ENCODE peak calls at places on chromosomes 6 and 20, in four cellular contexts. F, X, P and H are unnamed samples.

GRCh38 chr20:38191654-38192053 is 26.6 kb upstream of the TGM2 start:
- DNase-seq in F (no peak), X (no peak), P (no peak), H (no peak)

GRCh38 chr6:35052694-35053565 is 88.2 kb downstream of the TCP11 start:
- DNase-seq in F (peak), X (no peak), P (no peak), H (no peak)

GRCh38 chr6:28953039-28953872 is 29.5 kb upstream of the TRIM27 start:
- DNase-seq in F (peak), X (peak), P (peak), H (no peak)

GRCh38 chr6:68169922-68170321 is 465.2 kb upstream of the ADGRB3 start:
- DNase-seq in F (no peak), X (no peak), P (no peak), H (no peak)

GRCh38 chr6:107267634-107268033 is 152.3 kb upstream of the BEND3 start:
- DNase-seq in F (no peak), X (no peak), P (no peak), H (no peak)

GRCh38 chr6:109944448-109944847 is 33.7 kb upstream of the GPR6 start:
- DNase-seq in F (no peak), X (no peak), P (no peak), H (no peak)

GRCh38 chr6:154501287-154501868 is 9.1 kb downstream of the CNKSR3 start:
- DNase-seq in F (no peak), X (no peak), P (no peak), H (no peak)

GRCh38 chr20:45782890-45783289 is 8.8 kb downstream of the WFDC3 start:
- DNase-seq in F (no peak), X (no peak), P (no peak), H (no peak)

GRCh38 chr6:23390221-23390620 is 735.8 kb upstream of the NRSN1 start:
- DNase-seq in F (no peak), X (no peak), P (no peak), H (no peak)

GRCh38 chr6:30963641-30964040 is 19.9 kb upstream of the MUC21 start:
- DNase-seq in F (no peak), X (no peak), P (no peak), H (no peak)

GRCh38 chr6:15555101-15556038 is 107.5 kb downstream of the DTNBP1 start:
- DNase-seq in F (no peak), X (no peak), P (no peak), H (no peak)

GRCh38 chr20:31824554-31825313 is 5.6 kb downstream of the MYLK2 start:
- DNase-seq in F (no peak), X (no peak), P (no peak), H (no peak)

GRCh38 chr20:62874745-62875344 is 13.2 kb upstream of the TCFL5 start:
- DNase-seq in F (no peak), X (peak), P (no peak), H (no peak)

GRCh38 chr6:11710221-11710836 is 68.3 kb downstream of the ADTRP start:
- DNase-seq in F (no peak), X (no peak), P (no peak), H (no peak)

GRCh38 chr20:3360752-3361151 is 46.7 kb downstream of the DNAAF9 start:
- DNase-seq in F (no peak), X (no peak), P (no peak), H (no peak)

GRCh38 chr20:50655325-50655880 is 35.9 kb downstream of the RIPOR3 start:
- DNase-seq in F (peak), X (peak), P (peak), H (no peak)

GRCh38 chr6:163416640-163417253 is 2.2 kb downstream of the QKI start:
- DNase-seq in F (peak), X (peak), P (peak), H (no peak)

GRCh38 chr6:157228421-157229218 is 94.7 kb downstream of the TMEM242 start:
- DNase-seq in F (no peak), X (no peak), P (no peak), H (no peak)

GRCh38 chr20:11555510-11555909 is 362.2 kb upstream of the BTBD3 start:
- DNase-seq in F (no peak), X (no peak), P (no peak), H (no peak)

GRCh38 chr6:70954750-70955149 is 2.1 kb downstream of the B3GAT2 start:
- DNase-seq in F (no peak), X (no peak), P (no peak), H (no peak)

GRCh38 chr6:119390276-119390793 is 40.8 kb upstream of the MAN1A1 start:
- DNase-seq in F (peak), X (no peak), P (no peak), H (no peak)

GRCh38 chr20:60453388-60453787 is 495.2 kb downstream of the CDH26 start:
- DNase-seq in F (no peak), X (no peak), P (no peak), H (no peak)

GRCh38 chr20:60455272-60455671 is 497.0 kb downstream of the CDH26 start:
- DNase-seq in F (no peak), X (no peak), P (no peak), H (no peak)

GRCh38 chr20:60454491-60454890 is 496.3 kb downstream of the CDH26 start:
- DNase-seq in F (no peak), X (no peak), P (no peak), H (no peak)

GRCh38 chr20:60459212-60459611 is 501.0 kb downstream of the CDH26 start:
- DNase-seq in F (no peak), X (no peak), P (no peak), H (no peak)

DNA sequence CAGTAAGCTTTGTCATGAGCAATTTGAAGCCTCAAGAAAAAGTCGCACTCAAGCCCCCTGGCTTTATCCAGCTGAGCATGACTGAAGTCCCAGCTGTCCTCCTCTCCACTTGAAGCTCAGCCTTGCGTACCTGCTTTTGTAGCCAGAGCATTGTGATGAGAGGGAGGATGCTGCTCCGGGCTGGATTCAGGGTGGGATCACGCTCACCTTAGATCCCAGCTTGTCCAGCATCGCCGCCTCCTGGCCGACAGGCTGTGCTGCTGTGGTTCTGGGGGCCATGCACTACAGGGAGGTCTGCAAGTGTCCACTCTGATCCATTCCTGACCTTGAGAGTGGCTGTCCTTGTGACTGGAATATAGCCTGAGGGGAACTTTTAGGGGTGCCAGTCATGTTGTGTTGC is 495.6 kb downstream of the CDH26 start:
- DNase-seq in F (no peak), X (no peak), P (no peak), H (no peak)
- TF ChIP-seq CTCF in F (peak), X (no peak), P (no peak), H (no peak)

DNA sequence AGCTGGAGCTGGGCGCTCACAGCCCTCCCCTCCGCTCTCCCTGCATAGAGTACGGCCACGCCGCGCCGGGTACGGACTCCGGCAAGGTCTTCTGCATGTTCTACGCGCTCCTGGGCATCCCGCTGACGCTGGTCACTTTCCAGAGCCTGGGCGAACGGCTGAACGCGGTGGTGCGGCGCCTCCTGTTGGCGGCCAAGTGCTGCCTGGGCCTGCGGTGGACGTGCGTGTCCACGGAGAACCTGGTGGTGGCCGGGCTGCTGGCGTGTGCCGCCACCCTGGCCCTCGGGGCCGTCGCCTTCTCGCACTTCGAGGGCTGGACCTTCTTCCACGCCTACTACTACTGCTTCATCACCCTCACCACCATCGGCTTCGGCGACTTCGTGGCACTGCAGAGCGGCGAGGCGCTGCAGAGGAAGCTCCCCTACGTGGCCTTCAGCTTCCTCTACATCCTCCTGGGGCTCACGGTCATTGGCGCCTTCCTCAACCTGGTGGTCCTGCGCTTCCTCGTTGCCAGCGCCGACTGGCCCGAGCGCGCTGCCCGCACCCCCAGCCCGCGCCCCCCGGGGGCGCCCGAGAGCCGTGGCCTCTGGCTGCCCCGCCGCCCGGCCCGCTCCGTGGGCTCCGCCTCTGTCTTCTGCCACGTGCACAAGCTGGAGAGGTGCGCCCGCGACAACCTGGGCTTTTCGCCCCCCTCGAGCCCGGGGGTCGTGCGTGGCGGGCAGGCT is 4.6 kb downstream of the KCNK15 start:
- DNase-seq in F (no peak), X (no peak), P (no peak), H (no peak)
- TF ChIP-seq CTCF in F (peak), X (peak), P (no peak), H (peak)

GRCh38 chr20:25623736-25624499 is at the start of gene NANP:
- DNase-seq in F (peak), X (peak), P (peak), H (peak)

GRCh38 chr20:25624500-25624939 is 706 bp upstream of the NANP start:
- DNase-seq in F (no peak), X (no peak), P (no peak), H (no peak)

GRCh38 chr20:25623225-25623735 is 534 bp downstream of the NANP start:
- DNase-seq in F (peak), X (peak), P (peak), H (no peak)

GRCh38 chr20:25629816-25630499 is 6.1 kb upstream of the NANP start:
- DNase-seq in F (no peak), X (peak), P (no peak), H (no peak)

GRCh38 chr20:25626779-25627178 is 3.0 kb upstream of the NANP start:
- DNase-seq in F (no peak), X (no peak), P (no peak), H (no peak)
- TF ChIP-seq CTCF in F (no peak), X (no peak), P (no peak), H (no peak)

GRCh38 chr20:1300083-1300840 is 28.7 kb downstream of the SDCBP2 start:
- DNase-seq in F (no peak), X (no peak), P (no peak), H (no peak)

GRCh38 chr20:1299522-1299921 is 29.4 kb downstream of the SDCBP2 start:
- DNase-seq in F (no peak), X (no peak), P (no peak), H (no peak)

GRCh38 chr20:1302578-1303541 is 26.1 kb downstream of the SDCBP2 start:
- DNase-seq in F (no peak), X (no peak), P (no peak), H (no peak)

GRCh38 chr20:1298888-1299511 is 29.9 kb downstream of the SDCBP2 start:
- DNase-seq in F (no peak), X (no peak), P (no peak), H (no peak)

GRCh38 chr20:1301031-1301529 is 27.9 kb downstream of the SDCBP2 start:
- DNase-seq in F (peak), X (peak), P (no peak), H (no peak)
- TF ChIP-seq CTCF in F (no peak), X (no peak), P (no peak), H (no peak)

GRCh38 chr6:108746411-108746810 is 101.8 kb upstream of the ARMC2 start:
- DNase-seq in F (no peak), X (no peak), P (no peak), H (no peak)
- TF ChIP-seq CTCF in F (no peak), X (no peak), P (no peak), H (no peak)

GRCh38 chr6:73941892-73942291 is 245.9 kb downstream of the CD109 start:
- DNase-seq in F (no peak), X (no peak), P (no peak), H (no peak)

GRCh38 chr6:73943401-73943800 is 247.4 kb downstream of the CD109 start:
- DNase-seq in F (peak), X (no peak), P (no peak), H (no peak)

GRCh38 chr6:73943930-73944652 is 248.1 kb downstream of the CD109 start:
- DNase-seq in F (peak), X (no peak), P (no peak), H (no peak)

GRCh38 chr6:73937805-73938204 is 241.8 kb downstream of the CD109 start:
- DNase-seq in F (no peak), X (no peak), P (no peak), H (no peak)

GRCh38 chr6:73942581-73942980 is 246.6 kb downstream of the CD109 start:
- DNase-seq in F (peak), X (peak), P (no peak), H (no peak)
- TF ChIP-seq CTCF in F (peak), X (peak), P (no peak), H (peak)

GRCh38 chr6:129197154-129197553 is 314.2 kb downstream of the LAMA2 start:
- DNase-seq in F (no peak), X (no peak), P (no peak), H (no peak)

GRCh38 chr6:129192458-129192989 is 309.6 kb downstream of the LAMA2 start:
- DNase-seq in F (no peak), X (no peak), P (no peak), H (no peak)

GRCh38 chr6:129191275-129191674 is 308.3 kb downstream of the LAMA2 start:
- DNase-seq in F (no peak), X (no peak), P (no peak), H (no peak)

GRCh38 chr6:129194441-129195021 is 311.6 kb downstream of the LAMA2 start:
- DNase-seq in F (no peak), X (no peak), P (no peak), H (no peak)

DNA sequence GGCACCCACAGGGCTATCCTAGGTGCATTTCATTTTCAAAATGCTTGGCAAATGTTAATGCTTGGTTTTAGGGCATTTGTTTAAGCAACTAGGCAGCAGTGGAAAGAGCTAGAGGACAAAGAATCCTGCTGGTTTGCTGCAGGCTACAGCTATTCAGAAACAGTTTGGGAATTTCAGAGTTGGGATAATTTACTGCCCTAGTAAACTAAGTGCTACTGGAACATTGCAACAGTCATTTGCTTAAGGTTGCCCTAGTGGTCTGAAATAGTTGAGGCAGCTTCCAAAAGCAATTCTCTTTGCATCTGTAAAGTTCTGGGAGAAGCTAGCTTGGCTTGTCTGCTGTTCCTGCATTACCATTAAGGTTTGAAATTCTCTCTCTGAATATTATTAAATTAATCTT is 312.7 kb downstream of the LAMA2 start:
- DNase-seq in F (peak), X (no peak), P (no peak), H (no peak)
- TF ChIP-seq CTCF in F (peak), X (peak), P (no peak), H (no peak)

GRCh38 chr20:18066421-18067333 is 9.0 kb upstream of the OVOL2 start:
- DNase-seq in F (no peak), X (no peak), P (no peak), H (no peak)
- TF ChIP-seq CTCF in F (no peak), X (peak), P (no peak), H (no peak)